ENCODE peak calls at places on chromosomes 1 and 21, in four cellular contexts. F is T follicular helper cell; T is occipital lobe; Y is activated T-cell treated with anti-CD3 and anti-CD28 coated beads, Interleukin-2, amount 50 U/mL, for 48 hours. J is an unnamed sample.

GRCh38 chr1:20074046-20074724 is 4.2 kb downstream of the PLA2G5 start:
- DNase-seq in F (no peak), T (no peak), Y (no peak), J (no peak)

GRCh38 chr21:24705201-24705600 is 902.1 kb downstream of the MRPL39 start:
- DNase-seq in Y (no peak), F (no peak), T (no peak), J (no peak)

GRCh38 chr1:52669696-52670095 is 28.5 kb downstream of the COA7 start:
- DNase-seq in F (no peak), T (no peak), Y (no peak), J (no peak)

GRCh38 chr1:33167650-33168447 is 14.0 kb downstream of the TRIM62 start:
- DNase-seq in Y (no peak), F (no peak), T (no peak), J (no peak)

GRCh38 chr21:41610042-41610839 is 102.3 kb upstream of the TMPRSS2 start:
- DNase-seq in Y (peak), T (no peak), F (no peak), J (no peak)

GRCh38 chr1:227748496-227749182 is 13.4 kb downstream of the SNAP47 start:
- DNase-seq in F (no peak), T (no peak), Y (no peak), J (no peak)

GRCh38 chr1:3127738-3128137 is 58.7 kb downstream of the PRDM16 start:
- DNase-seq in Y (no peak), T (no peak), F (no peak), J (no peak)

GRCh38 chr1:108050911-108051624 is 86.1 kb upstream of the VAV3 start:
- DNase-seq in Y (no peak), T (no peak), F (no peak), J (no peak)

GRCh38 chr1:119549719-119550141 is 42.7 kb downstream of the HSD3B1 start:
- DNase-seq in F (no peak), Y (peak), T (peak), J (no peak)

GRCh38 chr1:155504207-155504606 is 58.4 kb downstream of the ASH1L start:
- DNase-seq in Y (no peak), F (no peak), T (no peak), J (no peak)

GRCh38 chr21:38852708-38853107 is 47.0 kb downstream of the ETS2 start:
- DNase-seq in Y (no peak), T (no peak), F (no peak), J (no peak)

GRCh38 chr21:44704636-44705001 is 6.8 kb downstream of the TSPEAR start:
- DNase-seq in T (no peak), F (no peak), Y (no peak), J (no peak)

GRCh38 chr1:65509912-65510680 is 89.6 kb downstream of the LEPR start:
- DNase-seq in F (no peak), Y (no peak), T (no peak), J (no peak)

GRCh38 chr1:2495026-2495425 is 18.9 kb downstream of the PLCH2 start:
- DNase-seq in Y (no peak), T (no peak), F (no peak), J (no peak)

GRCh38 chr1:183070923-183071618 is 47.9 kb downstream of the LAMC1 start:
- DNase-seq in T (no peak), F (no peak), Y (no peak), J (no peak)

GRCh38 chr1:34671887-34672286 is 83.0 kb upstream of the GJB5 start:
- DNase-seq in T (no peak), F (no peak), Y (no peak), J (no peak)

GRCh38 chr1:29634324-29635072 is 398.2 kb downstream of the PTPRU start:
- DNase-seq in F (no peak), T (no peak), Y (no peak), J (no peak)